ENCODE peak calls at places on chromosome 7, in six cellular contexts. A, O, R, E, L and U are unnamed samples.

GRCh38 chr7:42263971-42264370 is 27.0 kb upstream of the GLI3 start:
- DNase-seq in A (no peak), O (no peak), R (peak), E (peak), L (no peak), U (no peak)

GRCh38 chr7:70241776-70242175 is 643.5 kb downstream of the AUTS2 start:
- DNase-seq in A (no peak), O (no peak), R (no peak), E (no peak), L (no peak), U (no peak)

GRCh38 chr7:29207469-29207868 is 12.9 kb downstream of the CHN2 start:
- DNase-seq in A (peak), O (no peak), R (no peak), E (no peak), L (no peak), U (no peak)

GRCh38 chr7:116165717-116166116 is 44.6 kb upstream of the TES start:
- DNase-seq in A (no peak), O (no peak), R (no peak), E (no peak), L (no peak), U (no peak)

GRCh38 chr7:46170021-46170420 is 248.9 kb upstream of the IGFBP3 start:
- DNase-seq in A (no peak), O (no peak), R (no peak), E (no peak), L (no peak), U (no peak)

GRCh38 chr7:42123716-42124115 is 113.3 kb downstream of the GLI3 start:
- DNase-seq in A (no peak), O (no peak), R (no peak), E (no peak), L (no peak), U (no peak)

GRCh38 chr7:23183279-23184012 is 1.6 kb downstream of the NUP42 start:
- DNase-seq in A (no peak), O (no peak), R (no peak), E (no peak), L (no peak), U (no peak)

GRCh38 chr7:128790297-128791037 is 1.3 kb upstream of the CCDC136 start:
- DNase-seq in A (no peak), O (no peak), R (no peak), E (no peak), L (no peak), U (no peak)

GRCh38 chr7:27994639-27995038 is 186.0 kb downstream of the JAZF1 start:
- DNase-seq in A (no peak), O (no peak), R (no peak), E (no peak), L (no peak), U (no peak)

GRCh38 chr7:5362466-5362865 is 61.2 kb downstream of the TNRC18 start:
- DNase-seq in A (no peak), O (no peak), R (no peak), E (no peak), L (no peak), U (no peak)

GRCh38 chr7:20440472-20441105 is 109.9 kb downstream of the ITGB8 start:
- DNase-seq in A (peak), O (peak), R (no peak), E (no peak), L (no peak), U (no peak)

GRCh38 chr7:52500796-52501195 is 534.6 kb upstream of the POM121L12 start:
- DNase-seq in A (peak), O (no peak), R (no peak), E (no peak), L (no peak), U (no peak)

GRCh38 chr7:158486919-158487318 is 100.7 kb downstream of the PTPRN2 start:
- DNase-seq in A (no peak), O (no peak), R (no peak), E (no peak), L (no peak), U (no peak)

GRCh38 chr7:116741625-116742316 is 69.8 kb downstream of the MET start:
- DNase-seq in A (no peak), O (no peak), R (no peak), E (no peak), L (no peak), U (no peak)

GRCh38 chr7:117873056-117873932 is at the start of gene CTTNBP2:
- DNase-seq in A (no peak), O (peak), R (peak), E (peak), L (peak), U (peak)

GRCh38 chr7:137025469-137026175 is 157.2 kb downstream of the CHRM2 start:
- DNase-seq in A (no peak), O (no peak), R (no peak), E (no peak), L (no peak), U (no peak)

GRCh38 chr7:50560865-50561351 is 4.3 kb downstream of the DDC start:
- DNase-seq in A (no peak), O (no peak), R (no peak), E (no peak), L (no peak), U (no peak)

GRCh38 chr7:12291870-12292269 is 80.8 kb downstream of the TMEM106B start:
- DNase-seq in A (no peak), O (peak), R (no peak), E (no peak), L (no peak), U (no peak)

GRCh38 chr7:138565071-138565450 is 105.0 kb downstream of the TRIM24 start:
- DNase-seq in A (no peak), O (peak), R (no peak), E (no peak), L (peak), U (no peak)
- H3K27ac ChIP-seq in A (no peak), O (no peak), R (peak), E (peak), L (peak), U (no peak)

DNA sequence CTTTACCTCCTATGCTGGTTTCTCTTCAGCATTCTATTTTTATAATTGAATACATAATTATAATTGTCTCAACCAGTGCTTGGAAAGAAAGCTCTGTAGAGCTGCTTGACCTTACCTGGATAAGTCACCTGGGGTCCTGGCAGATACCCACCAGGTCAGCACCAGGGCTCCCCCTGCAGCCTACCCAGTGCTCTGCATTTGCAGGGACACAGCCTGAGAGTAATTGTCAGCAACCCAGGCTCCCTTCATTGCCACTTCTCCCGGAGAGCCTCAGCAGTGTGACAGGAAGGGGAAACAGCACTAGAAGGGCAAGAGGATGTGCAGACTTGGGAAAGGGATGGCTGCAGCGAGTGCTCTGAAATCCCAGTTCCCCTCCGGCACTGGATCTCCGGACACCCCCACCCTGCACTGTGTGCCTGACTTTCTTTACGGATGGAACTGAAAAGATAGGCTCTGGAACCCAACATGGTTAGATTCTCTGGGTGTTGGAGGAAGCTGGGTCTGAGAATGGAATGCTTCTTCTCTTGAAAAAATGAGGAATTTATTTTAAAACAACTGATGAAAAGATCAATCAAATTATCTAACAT is 11.4 kb upstream of the PAX4 start:
- DNase-seq in A (no peak), O (peak), R (no peak), E (no peak), L (no peak), U (no peak)
- TF ChIP-seq CTCF in A (peak), O (peak), R (no peak), E (peak), L (peak), U (peak)

GRCh38 chr7:66627876-66628360 is 763 bp upstream of the KCTD7 start:
- DNase-seq in A (no peak), O (no peak), R (no peak), E (no peak), L (peak), U (no peak)
- H3K27ac ChIP-seq in A (peak), O (peak), R (peak), E (peak), L (peak), U (peak)

GRCh38 chr7:76166404-76167255 is 35.1 kb upstream of the SRRM3 start:
- DNase-seq in A (peak), O (peak), R (peak), E (peak), L (peak), U (peak)
- TF ChIP-seq CTCF in A (peak), O (no peak), R (no peak), E (peak), L (peak), U (peak)

DNA sequence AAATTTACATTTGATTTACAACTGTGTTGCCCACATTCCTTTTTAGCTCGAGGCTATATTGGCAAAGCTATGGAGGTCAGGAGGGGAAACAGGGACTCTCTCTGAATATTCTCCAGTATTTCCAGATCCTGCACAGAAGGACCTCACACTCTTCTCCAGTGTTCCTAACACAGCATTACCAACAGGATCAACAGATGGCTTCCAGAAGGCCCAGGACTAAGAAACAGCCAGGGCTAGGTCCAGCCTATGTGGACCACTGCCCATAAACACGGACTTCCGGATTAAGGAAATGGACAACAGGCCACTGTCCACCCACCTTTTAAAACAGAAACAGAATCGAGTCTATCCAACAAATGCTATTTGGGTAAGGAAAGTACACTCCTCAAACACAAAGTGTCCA is 65.3 kb downstream of the CHCHD3 start:
- DNase-seq in A (no peak), O (no peak), R (no peak), E (no peak), L (no peak), U (no peak)
- H3K27ac ChIP-seq in A (no peak), O (no peak), R (no peak), E (no peak), L (no peak), U (no peak)

GRCh38 chr7:151736403-151736909 is 140.5 kb downstream of the PRKAG2 start:
- DNase-seq in A (peak), O (peak), R (peak), E (peak), L (no peak), U (peak)
- TF ChIP-seq CTCF in A (peak), O (no peak), R (peak), E (peak), L (peak), U (peak)

GRCh38 chr7:8932751-8933150 is 499.3 kb downstream of the NXPH1 start:
- DNase-seq in A (no peak), O (no peak), R (no peak), E (no peak), L (no peak), U (no peak)
- H3K27ac ChIP-seq in A (no peak), O (no peak), R (no peak), E (no peak), L (no peak), U (no peak)